ENCODE peak calls at places on chromosomes 12 and 14, in seven cellular contexts. K is GM23338, M is HCT116, T is GM23248, Q is PC-3, N is SK-N-SH, D is OCI-LY7. G is an unnamed sample.

GRCh38 chr12:42213954-42214426 is 24.1 kb downstream of the YAF2 start:
- DNase-seq in Q (no peak), M (no peak), D (no peak), K (no peak), N (no peak), T (peak), G (peak)

GRCh38 chr12:49888461-49889151 is 15.1 kb downstream of the FAIM2 start:
- DNase-seq in D (no peak), N (no peak), T (no peak), M (no peak), Q (peak), K (no peak), G (no peak)

GRCh38 chr12:15273896-15274295 is 48.4 kb upstream of the PTPRO start:
- DNase-seq in D (no peak), T (no peak), Q (no peak), N (no peak), K (no peak), M (no peak), G (no peak)

GRCh38 chr14:68733086-68733621 is 59.7 kb downstream of the ZFP36L1 start:
- DNase-seq in Q (no peak), N (no peak), M (no peak), K (no peak), D (no peak), T (no peak), G (no peak)

GRCh38 chr12:110669193-110669502 is 19.8 kb downstream of the HVCN1 start:
- DNase-seq in M (no peak), D (peak), K (no peak), N (no peak), Q (no peak), T (no peak), G (no peak)

GRCh38 chr14:65193891-65194290 is 91.6 kb upstream of the MAX start:
- DNase-seq in Q (no peak), D (no peak), T (no peak), M (no peak), N (no peak), K (no peak), G (no peak)

GRCh38 chr12:7361271-7361670 is 57.4 kb downstream of the ACSM4 start:
- DNase-seq in K (no peak), D (no peak), N (no peak), Q (no peak), M (no peak), T (no peak), G (no peak)

GRCh38 chr12:124411291-124411878 is 116.5 kb downstream of the RFLNA start:
- DNase-seq in Q (peak), M (no peak), N (peak), K (no peak), T (peak), D (no peak), G (peak)

GRCh38 chr14:67746927-67747326 is 45.2 kb downstream of the RDH12 start:
- DNase-seq in K (no peak), N (no peak), T (no peak), M (no peak), Q (no peak), D (no peak), G (no peak)

GRCh38 chr14:85625925-85626585 is 96.1 kb downstream of the FLRT2 start:
- DNase-seq in M (no peak), N (no peak), K (no peak), T (no peak), D (no peak), Q (no peak), G (no peak)

GRCh38 chr12:85424581-85425348 is 144.7 kb downstream of the ALX1 start:
- DNase-seq in Q (peak), K (peak), D (peak), T (peak), N (peak), M (peak), G (peak)

GRCh38 chr14:101058571-101058970 is 155.0 kb upstream of the RTL1 start:
- DNase-seq in Q (peak), T (peak), D (no peak), M (no peak), K (no peak), N (no peak), G (no peak)

GRCh38 chr14:86961106-86961716 is 1031.8 kb downstream of the GALC start:
- DNase-seq in T (peak), N (peak), D (no peak), K (peak), Q (peak), M (no peak), G (peak)

GRCh38 chr14:104442611-104443390 is 136.8 kb upstream of the C14orf180 start:
- DNase-seq in M (no peak), K (no peak), Q (no peak), T (no peak), N (peak), D (no peak), G (no peak)

GRCh38 chr12:122354958-122355641 is 67.4 kb downstream of the CLIP1 start:
- DNase-seq in T (no peak), Q (no peak), D (no peak), M (no peak), N (no peak), K (no peak), G (no peak)

GRCh38 chr14:53047302-53047701 is 96.5 kb upstream of the FERMT2 start:
- DNase-seq in Q (no peak), M (no peak), N (no peak), K (no peak), D (no peak), T (peak), G (no peak)

GRCh38 chr14:85527006-85527405 is 2.9 kb upstream of the FLRT2 start:
- DNase-seq in Q (peak), M (no peak), D (no peak), K (no peak), T (peak), N (no peak), G (no peak)

GRCh38 chr14:55926007-55926406 is 192.2 kb upstream of the PELI2 start:
- DNase-seq in D (no peak), T (no peak), Q (no peak), K (no peak), M (no peak), N (no peak), G (peak)

GRCh38 chr12:65308001-65308400 is 29.5 kb downstream of the MSRB3 start:
- DNase-seq in K (no peak), T (peak), D (no peak), M (no peak), N (no peak), Q (peak), G (no peak)

GRCh38 chr12:93592641-93593396 is 20.3 kb downstream of the SOCS2 start:
- DNase-seq in T (peak), K (no peak), N (no peak), Q (no peak), D (peak), M (no peak), G (no peak)

GRCh38 chr12:93591137-93591868 is 18.8 kb downstream of the SOCS2 start:
- DNase-seq in K (peak), N (peak), D (peak), T (peak), M (peak), Q (peak), G (peak)

GRCh38 chr12:93595336-93595735 is 22.9 kb downstream of the SOCS2 start:
- DNase-seq in N (no peak), M (no peak), K (no peak), Q (no peak), T (no peak), D (no peak), G (no peak)

GRCh38 chr12:93594766-93595165 is 22.3 kb downstream of the SOCS2 start:
- DNase-seq in M (no peak), Q (no peak), D (no peak), N (no peak), T (no peak), K (no peak), G (no peak)

GRCh38 chr12:93593833-93594232 is 21.4 kb downstream of the SOCS2 start:
- DNase-seq in T (no peak), Q (no peak), M (no peak), K (no peak), D (peak), N (no peak), G (no peak)
- H2AFZ ChIP-seq in T (peak), Q (no peak), M (peak), K (no peak), D (peak), N (peak), G (no peak)

GRCh38 chr14:61528591-61529021 is 166.7 kb upstream of the HIF1A start:
- DNase-seq in T (peak), K (no peak), N (no peak), M (no peak), Q (peak), D (no peak), G (no peak)

GRCh38 chr14:61524936-61525292 is 170.4 kb upstream of the HIF1A start:
- DNase-seq in N (no peak), M (no peak), Q (no peak), K (no peak), D (no peak), T (peak), G (no peak)

GRCh38 chr14:61525293-61526011 is 169.9 kb upstream of the HIF1A start:
- DNase-seq in Q (peak), M (peak), D (no peak), N (no peak), K (no peak), T (peak), G (peak)

GRCh38 chr14:61527325-61528100 is 167.8 kb upstream of the HIF1A start:
- DNase-seq in Q (peak), N (no peak), D (no peak), M (no peak), K (no peak), T (peak), G (peak)

GRCh38 chr14:61526405-61527312 is 168.7 kb upstream of the HIF1A start:
- DNase-seq in T (peak), N (no peak), K (no peak), D (no peak), M (no peak), Q (peak), G (peak)
- H3K4me3 ChIP-seq in T (no peak), N (no peak), K (no peak), D (no peak), M (no peak), Q (peak), G (no peak)

GRCh38 chr14:90999299-90999698 is 61.1 kb downstream of the RPS6KA5 start:
- DNase-seq in N (no peak), D (no peak), M (no peak), K (peak), T (no peak), Q (no peak), G (no peak)
- TF ChIP-seq EZH2phosphoT487 in N (no peak), D (no peak), M (no peak), K (no peak), T (no peak), Q (no peak), G (no peak)

DNA sequence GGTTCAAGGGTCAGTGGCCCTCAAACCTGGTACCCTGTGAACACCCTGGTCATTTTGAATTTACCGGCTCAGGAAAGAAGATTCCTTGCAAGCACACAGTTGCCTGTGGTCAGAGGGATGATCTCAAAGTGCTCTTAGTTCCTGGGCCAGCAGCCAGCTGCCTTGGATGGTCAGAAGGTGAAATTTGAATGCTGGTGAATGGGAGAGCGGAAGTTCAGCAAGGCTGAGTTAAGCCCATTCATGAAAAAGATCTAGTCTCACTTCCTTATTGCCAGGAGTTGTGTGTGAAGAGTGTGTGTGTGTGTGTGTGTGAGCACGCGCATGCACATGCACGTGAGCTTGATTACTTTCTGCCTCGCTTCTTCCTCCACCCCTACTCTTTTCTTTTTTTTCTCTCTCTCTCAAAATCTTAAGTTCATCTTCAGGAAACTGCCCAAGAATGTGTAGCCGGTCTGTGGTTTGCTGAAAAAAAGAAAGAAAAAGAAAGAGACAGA is 155.5 kb upstream of the CCND2 start:
- DNase-seq in M (no peak), Q (no peak), T (peak), N (no peak), K (no peak), D (peak), G (peak)
- H2AFZ ChIP-seq in M (no peak), Q (no peak), T (no peak), N (no peak), K (no peak), D (no peak), G (no peak)

GRCh38 chr12:109069307-109070231 is 17.2 kb downstream of the USP30 start:
- DNase-seq in T (no peak), M (no peak), K (peak), N (no peak), Q (no peak), D (no peak), G (peak)
- H3K4me3 ChIP-seq in T (no peak), M (no peak), K (no peak), N (no peak), Q (no peak), D (no peak), G (no peak)

DNA sequence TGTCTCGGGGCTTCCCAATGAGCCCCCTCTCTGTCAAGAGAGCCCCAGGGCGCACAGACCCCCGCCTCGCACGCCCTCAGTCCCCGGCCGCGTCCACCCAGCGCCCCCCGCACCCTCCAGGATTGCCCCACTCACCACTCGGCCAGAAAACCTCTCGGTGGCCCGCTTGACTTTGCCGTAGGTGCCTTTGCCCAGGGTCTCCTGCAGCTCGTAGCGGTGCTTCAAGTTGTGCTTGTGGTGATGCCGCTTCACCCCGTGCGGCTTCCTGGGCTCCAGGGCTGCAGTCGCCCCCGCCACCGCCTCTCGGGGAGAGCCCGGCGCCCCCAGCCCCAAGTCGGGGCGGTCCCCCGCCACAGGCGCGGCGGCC is 492 bp downstream of the NUAK1 start:
- DNase-seq in Q (peak), D (no peak), K (no peak), N (no peak), M (no peak), T (peak), G (peak)
- TF ChIP-seq EZH2phosphoT487 in Q (no peak), D (no peak), K (no peak), N (no peak), M (no peak), T (no peak), G (no peak)

G was measured in hepatocyte.